ENCODE peak calls at places on chromosomes 16 and 17, in five cellular contexts. D is MM.1S, A is mesendoderm, R is prostate gland, K is brain microvascular endothelial cell. P is an unnamed sample.

GRCh38 chr17:45132569-45133463 is 501 bp upstream of the PLCD3 start:
- DNase-seq in D (peak; percentile 76), A (peak; percentile 84), R (peak; percentile 85), K (peak; percentile 57), P (peak; percentile 81)

GRCh38 chr16:64051826-64052225 is 1070.0 kb downstream of the CDH11 start:
- DNase-seq in D (peak; percentile 15), A (peak; percentile 47), R (no peak), K (peak; percentile 5), P (peak; percentile 28)

GRCh38 chr17:16878084-16878483 is 93.8 kb downstream of the TNFRSF13B start:
- DNase-seq in D (no peak), A (no peak), R (no peak), K (no peak), P (no peak)

GRCh38 chr17:43572368-43572980 is 26.3 kb upstream of the ETV4 start:
- DNase-seq in D (no peak), A (peak; percentile 85), R (no peak), K (no peak), P (no peak)

GRCh38 chr16:88631384-88631783 is 7.0 kb upstream of the IL17C start:
- DNase-seq in D (no peak), A (no peak), R (no peak), K (no peak), P (no peak)

GRCh38 chr17:47076171-47076570 is 97.1 kb upstream of the RPRML start:
- DNase-seq in D (no peak), A (no peak), R (no peak), K (no peak), P (no peak)

GRCh38 chr17:44796731-44797130 is 33.4 kb downstream of the GJC1 start:
- DNase-seq in D (no peak), A (no peak), R (no peak), K (no peak), P (no peak)

GRCh38 chr16:81967358-81967757 is 43.9 kb downstream of the SDR42E1 start:
- DNase-seq in D (no peak), A (no peak), R (no peak), K (no peak), P (no peak)

GRCh38 chr16:24747425-24747824 is 18.0 kb downstream of the TNRC6A start:
- DNase-seq in D (no peak), A (no peak), R (no peak), K (no peak), P (peak; percentile 12)

GRCh38 chr17:40303706-40304450 is 5.1 kb upstream of the RARA start:
- DNase-seq in D (no peak), A (no peak), R (no peak), K (no peak), P (peak; percentile 83)

GRCh38 chr16:2147981-2148671 is at the start of gene RAB26:
- DNase-seq in D (peak; percentile 67), A (peak; percentile 86), R (peak; percentile 84), K (no peak), P (peak; percentile 87)

GRCh38 chr17:46717999-46718398 is 100.5 kb downstream of the WNT3 start:
- DNase-seq in D (no peak), A (no peak), R (no peak), K (no peak), P (no peak)

GRCh38 chr16:81447383-81448101 is 2.9 kb downstream of the CMIP start:
- DNase-seq in D (no peak), A (no peak), R (peak; percentile 53), K (no peak), P (no peak)

GRCh38 chr16:10849736-10850477 is 27.1 kb upstream of the CIITA start:
- DNase-seq in D (no peak), A (no peak), R (no peak), K (no peak), P (no peak)

GRCh38 chr16:67645397-67646121 is 615 bp downstream of the CARMIL2 start:
- DNase-seq in D (no peak), A (no peak), R (no peak), K (no peak), P (no peak)
- H3K4me3 ChIP-seq in D (peak overlapping the region; percentile 91), A (no peak overlapping the region), R (peak overlapping the region; percentile 26), K (no peak overlapping the region), P (no peak overlapping the region)

DNA sequence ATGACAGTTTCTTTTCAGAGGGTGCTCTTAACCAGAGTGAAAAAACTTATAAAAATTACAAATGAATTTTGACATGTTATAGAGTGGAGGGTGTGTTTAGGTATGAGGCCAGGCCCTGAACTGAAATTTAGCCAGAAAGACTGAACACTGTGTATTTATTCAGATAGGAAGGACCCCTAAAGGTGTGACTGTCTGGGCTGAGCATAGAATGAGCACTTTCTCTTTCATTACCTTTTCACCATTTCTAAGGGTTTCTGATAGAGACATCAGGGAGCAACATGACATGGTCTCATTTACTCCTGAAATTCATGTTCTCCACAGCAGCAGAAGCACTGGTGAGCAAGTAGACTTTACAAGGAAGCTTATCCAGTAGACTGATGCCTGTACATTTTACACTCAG is 32.9 kb downstream of the MRTFB start:
- DNase-seq in D (no peak), A (no peak), R (no peak), K (no peak), P (no peak)
- H3K27ac ChIP-seq in D (no peak overlapping the region), A (no peak overlapping the region), R (no peak overlapping the region), K (no peak overlapping the region), P (no peak overlapping the region)

GRCh38 chr17:21007646-21008045 is 35.2 kb downstream of the USP22 start:
- DNase-seq in D (no peak), A (no peak), R (no peak), K (no peak), P (no peak)
- H3K4me3 ChIP-seq in D (no peak overlapping the region), A (no peak overlapping the region), R (no peak overlapping the region), K (no peak overlapping the region), P (no peak overlapping the region)

GRCh38 chr16:67969286-67970039 is 1.0 kb upstream of the SLC12A4 start:
- DNase-seq in D (no peak), A (peak; percentile 65), R (no peak), K (no peak), P (no peak)
- H3K27ac ChIP-seq in D (no peak overlapping the region), A (peak overlapping the region; percentile 71), R (peak overlapping the region; percentile 88), K (no peak overlapping the region), P (no peak overlapping the region)

P was measured in SJCRH30.